ENCODE peak calls at places on chromosome 6, in six cellular contexts. G, M, O, Z, A and E are unnamed samples.
A peak's percentile ranks its signal among the peaks of the same experiment; 100 is the strongest.

GRCh38 chr6:144582939-144583613 is 297.9 kb downstream of the UTRN start:
- DNase-seq in Z (no peak), O (peak; percentile 32), M (no peak), G (no peak), A (peak; percentile 15), E (peak; percentile 93)

GRCh38 chr6:17536586-17536985 is 63.5 kb upstream of the FAM8A1 start:
- DNase-seq in A (no peak), G (no peak), O (no peak), M (no peak), Z (no peak), E (no peak)

GRCh38 chr6:140281236-140281635 is 906.8 kb upstream of the CITED2 start:
- DNase-seq in A (no peak), M (no peak), G (peak; percentile 23), Z (no peak), O (no peak), E (no peak)

GRCh38 chr6:29553268-29554057 is 6.1 kb downstream of the UBD start:
- DNase-seq in A (peak; percentile 40), M (no peak), G (no peak), Z (peak; percentile 57), O (peak; percentile 53), E (peak; percentile 6)

GRCh38 chr6:80769101-80769500 is 662.6 kb downstream of the BCKDHB start:
- DNase-seq in G (peak; percentile 1), M (no peak), A (no peak), Z (peak; percentile 94), O (no peak), E (no peak)

GRCh38 chr6:128368213-128369000 is 152.0 kb downstream of the PTPRK start:
- DNase-seq in G (peak; percentile 81), O (no peak), Z (no peak), M (no peak), A (no peak), E (no peak)

GRCh38 chr6:12009180-12009748 is 2.8 kb upstream of the HIVEP1 start:
- DNase-seq in G (peak; percentile 14), M (no peak), Z (no peak), O (no peak), A (no peak), E (no peak)

GRCh38 chr6:169253341-169253740 is 305 bp downstream of the THBS2 start:
- DNase-seq in G (no peak), A (no peak), O (no peak), M (no peak), Z (no peak), E (no peak)

GRCh38 chr6:88517737-88518136 is 351.6 kb upstream of the CNR1 start:
- DNase-seq in O (no peak), Z (no peak), G (no peak), M (no peak), A (no peak), E (no peak)

GRCh38 chr6:16721977-16722376 is 39.3 kb downstream of the ATXN1 start:
- DNase-seq in Z (no peak), A (no peak), M (no peak), G (no peak), O (no peak), E (no peak)

GRCh38 chr6:49551126-49551865 is 828 bp downstream of the C6orf141 start:
- DNase-seq in Z (no peak), A (no peak), O (no peak), G (peak; percentile 34), M (no peak), E (no peak)

GRCh38 chr6:93721386-93722048 is 302.2 kb upstream of the EPHA7 start:
- DNase-seq in G (peak; percentile 28), A (no peak), Z (peak; percentile 67), O (no peak), M (peak; percentile 67), E (no peak)

GRCh38 chr6:131807644-131808459 is at the start of gene ENPP1:
- DNase-seq in O (peak; percentile 73), G (peak; percentile 47), Z (peak; percentile 74), M (no peak), A (peak; percentile 77), E (peak; percentile 59)

GRCh38 chr6:105211831-105212230 is 32.0 kb upstream of the POPDC3 start:
- DNase-seq in M (no peak), O (no peak), G (peak; percentile 36), Z (peak; percentile 56), A (no peak), E (peak; percentile 16)

GRCh38 chr6:119040636-119041035 is 37.8 kb downstream of the FAM184A start:
- DNase-seq in G (no peak), Z (no peak), A (no peak), M (no peak), O (no peak), E (no peak)

GRCh38 chr6:38262609-38263008 is 377.1 kb downstream of the BTBD9 start:
- DNase-seq in Z (peak; percentile 39), G (peak; percentile 83), O (no peak), M (no peak), A (no peak), E (no peak)

GRCh38 chr6:130978660-130979396 is 84.2 kb downstream of the EPB41L2 start:
- DNase-seq in Z (no peak), G (no peak), O (no peak), M (no peak), A (peak; percentile 20), E (no peak)

GRCh38 chr6:35605600-35605999 is 83.1 kb downstream of the FKBP5 start:
- DNase-seq in Z (no peak), G (no peak), A (no peak), O (no peak), M (no peak), E (no peak)

GRCh38 chr6:79463721-79464120 is 73.5 kb downstream of the LCA5 start:
- DNase-seq in A (no peak), O (no peak), G (peak; percentile 74), Z (no peak), M (peak; percentile 9), E (no peak)

GRCh38 chr6:124463271-124463670 is 499.0 kb upstream of the RNF217 start:
- DNase-seq in G (no peak), M (no peak), O (no peak), A (no peak), Z (no peak), E (no peak)

GRCh38 chr6:170369439-170369838 is 62.9 kb downstream of the FAM120B start:
- DNase-seq in G (no peak), Z (no peak), A (no peak), O (no peak), M (no peak), E (no peak)

GRCh38 chr6:16741112-16742016 is 19.9 kb downstream of the ATXN1 start:
- DNase-seq in O (no peak), Z (peak; percentile 90), M (no peak), A (no peak), G (peak; percentile 78), E (no peak)

GRCh38 chr6:127267742-127268588 is 1.3 kb downstream of the RNF146 start:
- DNase-seq in Z (no peak), G (peak; percentile 4), M (no peak), O (peak; percentile 27), A (no peak), E (peak; percentile 35)

GRCh38 chr6:37459981-37460800 is 27.2 kb downstream of the CMTR1 start:
- DNase-seq in M (no peak), A (no peak), G (no peak), Z (no peak), O (peak; percentile 84), E (no peak)

GRCh38 chr6:56528412-56528841 is 114.3 kb downstream of the DST start:
- DNase-seq in O (no peak), Z (peak; percentile 94), A (no peak), M (no peak), G (peak; percentile 87), E (no peak)

GRCh38 chr6:136635615-136636014 is 85.4 kb upstream of the MAP7 start:
- DNase-seq in A (no peak), M (no peak), G (no peak), O (no peak), Z (no peak), E (no peak)

GRCh38 chr6:87633851-87634250 is 43.9 kb downstream of the ORC3 start:
- DNase-seq in G (no peak), M (no peak), Z (no peak), A (no peak), O (no peak), E (no peak)

GRCh38 chr6:15244605-15245360 is 1.1 kb upstream of the JARID2 start:
- DNase-seq in M (no peak), A (peak; percentile 87), Z (peak; percentile 75), O (no peak), G (peak; percentile 60), E (peak; percentile 72)

GRCh38 chr6:23417133-23417532 is 708.9 kb upstream of the NRSN1 start:
- DNase-seq in G (no peak), A (no peak), M (no peak), Z (no peak), O (no peak), E (no peak)

GRCh38 chr6:46706464-46706863 is 18.8 kb downstream of the TDRD6 start:
- DNase-seq in G (no peak), O (no peak), M (no peak), Z (no peak), A (no peak), E (no peak)

GRCh38 chr6:128350416-128351254 is 169.8 kb downstream of the PTPRK start:
- DNase-seq in Z (no peak), O (no peak), G (peak; percentile 55), M (no peak), A (no peak), E (no peak)

GRCh38 chr6:3360727-3361045 is 96.2 kb downstream of the SLC22A23 start:
- DNase-seq in O (no peak), Z (no peak), G (no peak), M (no peak), A (no peak), E (no peak)
- H3K4me1 ChIP-seq in O (no peaks in the 10 kb centered on the region), Z (no peaks in the 10 kb centered on the region), G (peaks cover 38% of the 10 kb centered on the region), M (peaks cover 4% of the 10 kb centered on the region), A (peaks cover 9% of the 10 kb centered on the region), E (peaks cover 8% of the 10 kb centered on the region)

GRCh38 chr6:157763129-157763893 is 59.7 kb upstream of the SNX9 start:
- DNase-seq in O (no peak), M (peak; percentile 79), A (peak; percentile 56), Z (peak; percentile 43), G (peak; percentile 98), E (no peak)
- H3K4me1 ChIP-seq in O (peaks cover 32% of the 10 kb centered on the region), M (peaks cover 12% of the 10 kb centered on the region), A (peaks cover 16% of the 10 kb centered on the region), Z (peaks cover 33% of the 10 kb centered on the region), G (peaks cover 63% of the 10 kb centered on the region), E (peaks cover 57% of the 10 kb centered on the region)

GRCh38 chr6:5995705-5996686 is 10.7 kb downstream of the NRN1 start:
- DNase-seq in O (peak; percentile 88), G (no peak), A (peak; percentile 83), Z (no peak), M (no peak), E (peak; percentile 16)
- H3K4me1 ChIP-seq in O (no peaks in the 10 kb centered on the region), G (no peaks in the 10 kb centered on the region), A (peaks cover 14% of the 10 kb centered on the region), Z (no peaks in the 10 kb centered on the region), M (peaks cover 13% of the 10 kb centered on the region), E (peaks cover 53% of the 10 kb centered on the region)

DNA sequence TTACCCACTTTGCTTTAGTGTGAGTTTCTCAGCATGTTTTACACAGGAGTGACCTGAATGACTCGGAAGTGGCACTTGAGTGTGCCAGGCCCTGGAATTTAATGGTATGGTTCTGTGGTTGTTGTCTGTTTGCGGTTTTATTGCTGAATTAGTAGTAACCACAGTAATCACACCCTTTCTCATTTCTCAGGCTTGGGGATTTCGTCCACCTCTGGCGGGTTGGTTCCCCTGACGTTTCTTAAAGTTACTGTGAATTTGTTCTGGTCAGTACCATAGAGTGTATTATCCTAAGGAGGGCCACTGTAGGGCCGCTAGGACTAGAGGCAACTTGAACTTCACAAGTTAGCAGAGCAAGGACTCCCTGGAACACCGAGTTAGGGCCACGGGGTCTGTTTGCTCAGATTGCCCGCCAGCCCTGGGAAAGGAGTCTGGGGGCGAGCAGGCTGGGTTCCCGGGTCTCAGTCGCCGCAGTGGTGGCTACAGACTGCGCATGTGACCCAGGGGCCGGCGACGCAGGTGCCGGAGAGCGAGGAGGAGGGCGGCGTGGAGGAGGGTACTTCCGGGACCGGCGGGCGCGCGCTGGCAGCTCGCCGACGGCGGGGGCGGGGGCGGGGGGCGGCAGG is 546 bp upstream of the KLHL32 start:
- DNase-seq in O (peak; percentile 88), A (no peak), G (no peak), Z (no peak), M (peak; percentile 16), E (no peak)
- H3K4me1 ChIP-seq in O (no peaks in the 10 kb centered on the region), A (no peaks in the 10 kb centered on the region), G (no peaks in the 10 kb centered on the region), Z (peaks cover 2% of the 10 kb centered on the region), M (no peaks in the 10 kb centered on the region), E (peaks cover 24% of the 10 kb centered on the region)